ENCODE peak calls at places on chromosome 15, in four cellular contexts. One of them, this sample, is unnamed.
A peak's percentile ranks its signal among the peaks of the same experiment; 100 is the strongest.

GRCh38 chr15:75182187-75183131 is 19.2 kb upstream of the C15orf39 start:
- DNase-seq in CD8-positive, alpha-beta T cell: no peak
- DNase-seq in body of pancreas: no peak
- DNase-seq in tibial artery: no peak
- DNase-seq in this sample: no peak

GRCh38 chr15:81914734-81915234 is 131.0 kb downstream of the MEX3B start:
- DNase-seq in CD8-positive, alpha-beta T cell: no peak
- DNase-seq in body of pancreas: peak; percentile 15
- DNase-seq in tibial artery: no peak
- DNase-seq in this sample: no peak

GRCh38 chr15:94026458-94026967 is 204.8 kb upstream of the MCTP2 start:
- DNase-seq in CD8-positive, alpha-beta T cell: no peak
- DNase-seq in body of pancreas: no peak
- DNase-seq in tibial artery: no peak
- DNase-seq in this sample: no peak

GRCh38 chr15:93929375-93930094 is 301.8 kb upstream of the MCTP2 start:
- DNase-seq in CD8-positive, alpha-beta T cell: no peak
- DNase-seq in body of pancreas: peak; percentile 15
- DNase-seq in tibial artery: no peak
- DNase-seq in this sample: no peak

GRCh38 chr15:64808785-64809453 is 16.5 kb downstream of the PIF1 start:
- DNase-seq in CD8-positive, alpha-beta T cell: no peak
- DNase-seq in body of pancreas: no peak
- DNase-seq in tibial artery: no peak
- DNase-seq in this sample: no peak

GRCh38 chr15:64901914-64902313 is 9.8 kb upstream of the ANKDD1A start:
- DNase-seq in CD8-positive, alpha-beta T cell: no peak
- DNase-seq in body of pancreas: no peak
- DNase-seq in tibial artery: no peak
- DNase-seq in this sample: no peak

GRCh38 chr15:38176155-38176554 is 76.5 kb upstream of the SPRED1 start:
- DNase-seq in CD8-positive, alpha-beta T cell: no peak
- DNase-seq in body of pancreas: no peak
- DNase-seq in tibial artery: no peak
- DNase-seq in this sample: no peak

GRCh38 chr15:87489902-87490301 is 766.6 kb downstream of the NTRK3 start:
- DNase-seq in CD8-positive, alpha-beta T cell: no peak
- DNase-seq in body of pancreas: no peak
- DNase-seq in tibial artery: no peak
- DNase-seq in this sample: no peak

GRCh38 chr15:92809880-92810361 is 90.2 kb upstream of the CHD2 start:
- DNase-seq in CD8-positive, alpha-beta T cell: peak; percentile 37
- DNase-seq in body of pancreas: peak; percentile 60
- DNase-seq in tibial artery: no peak
- DNase-seq in this sample: no peak

GRCh38 chr15:95263751-95264150 is 1032.4 kb downstream of the MCTP2 start:
- DNase-seq in CD8-positive, alpha-beta T cell: no peak
- DNase-seq in body of pancreas: no peak
- DNase-seq in tibial artery: no peak
- DNase-seq in this sample: no peak

GRCh38 chr15:65286704-65287514 is at the start of gene PARP16:
- DNase-seq in CD8-positive, alpha-beta T cell: peak; percentile 92
- DNase-seq in body of pancreas: peak; percentile 95
- DNase-seq in tibial artery: peak; percentile 96
- DNase-seq in this sample: peak; percentile 47

GRCh38 chr15:61013146-61013545 is 216.0 kb downstream of the RORA start:
- DNase-seq in CD8-positive, alpha-beta T cell: no peak
- DNase-seq in body of pancreas: no peak
- DNase-seq in tibial artery: no peak
- DNase-seq in this sample: no peak

GRCh38 chr15:55231455-55231854 is 34.7 kb upstream of the RSL24D1 start:
- DNase-seq in CD8-positive, alpha-beta T cell: no peak
- DNase-seq in body of pancreas: no peak
- DNase-seq in tibial artery: no peak
- DNase-seq in this sample: no peak

GRCh38 chr15:51754267-51754666 is 2.9 kb downstream of the TMOD2 start:
- DNase-seq in CD8-positive, alpha-beta T cell: no peak
- DNase-seq in body of pancreas: no peak
- DNase-seq in tibial artery: no peak
- DNase-seq in this sample: no peak

GRCh38 chr15:75123395-75123794 is 78.3 kb upstream of the C15orf39 start:
- DNase-seq in CD8-positive, alpha-beta T cell: no peak
- DNase-seq in body of pancreas: no peak
- DNase-seq in tibial artery: no peak
- DNase-seq in this sample: no peak

GRCh38 chr15:41258706-41259471 is 27.8 kb downstream of the CHP1 start:
- DNase-seq in CD8-positive, alpha-beta T cell: no peak
- DNase-seq in body of pancreas: peak; percentile 48
- DNase-seq in tibial artery: no peak
- DNase-seq in this sample: no peak

GRCh38 chr15:76200641-76201105 is 110.6 kb downstream of the ETFA start:
- DNase-seq in CD8-positive, alpha-beta T cell: no peak
- DNase-seq in body of pancreas: no peak
- DNase-seq in tibial artery: peak; percentile 51
- DNase-seq in this sample: no peak

GRCh38 chr15:96042734-96043224 is 287.7 kb upstream of the NR2F2 start:
- DNase-seq in CD8-positive, alpha-beta T cell: no peak
- DNase-seq in body of pancreas: no peak
- DNase-seq in tibial artery: no peak
- DNase-seq in this sample: no peak

GRCh38 chr15:80526556-80527340 is 122.6 kb downstream of the ARNT2 start:
- DNase-seq in CD8-positive, alpha-beta T cell: no peak
- DNase-seq in body of pancreas: no peak
- DNase-seq in tibial artery: no peak
- DNase-seq in this sample: no peak

GRCh38 chr15:41584636-41585139 is 25.7 kb downstream of the TYRO3 start:
- DNase-seq in CD8-positive, alpha-beta T cell: no peak
- DNase-seq in body of pancreas: no peak
- DNase-seq in tibial artery: no peak
- DNase-seq in this sample: no peak

GRCh38 chr15:51203797-51204196 is 109.1 kb upstream of the TNFAIP8L3 start:
- DNase-seq in CD8-positive, alpha-beta T cell: no peak
- DNase-seq in body of pancreas: no peak
- DNase-seq in tibial artery: no peak
- DNase-seq in this sample: no peak

GRCh38 chr15:78444255-78444654 is 6.2 kb downstream of the IREB2 start:
- DNase-seq in CD8-positive, alpha-beta T cell: no peak
- DNase-seq in body of pancreas: no peak
- DNase-seq in tibial artery: no peak
- DNase-seq in this sample: no peak
- H3K36me3 ChIP-seq in CD8-positive, alpha-beta T cell: peaks cover 19% of the 10 kb centered on the region
- H3K36me3 ChIP-seq in body of pancreas: peaks cover 14% of the 10 kb centered on the region
- H3K36me3 ChIP-seq in tibial artery: peaks cover 69% of the 10 kb centered on the region
- H3K36me3 ChIP-seq in this sample: peaks cover 16% of the 10 kb centered on the region

GRCh38 chr15:77495806-77496589 is 75.3 kb downstream of the HMG20A start:
- DNase-seq in CD8-positive, alpha-beta T cell: no peak
- DNase-seq in body of pancreas: no peak
- DNase-seq in tibial artery: peak; percentile 60
- DNase-seq in this sample: no peak

GRCh38 chr15:77499087-77499765 is 78.5 kb downstream of the HMG20A start:
- DNase-seq in CD8-positive, alpha-beta T cell: no peak
- DNase-seq in body of pancreas: no peak
- DNase-seq in tibial artery: peak; percentile 11
- DNase-seq in this sample: no peak

GRCh38 chr15:77496710-77497107 is 76.0 kb downstream of the HMG20A start:
- DNase-seq in CD8-positive, alpha-beta T cell: peak; percentile 74
- DNase-seq in body of pancreas: peak; percentile 79
- DNase-seq in tibial artery: peak; percentile 91
- DNase-seq in this sample: peak; percentile 66

GRCh38 chr15:77497942-77498361 is 77.3 kb downstream of the HMG20A start:
- DNase-seq in CD8-positive, alpha-beta T cell: no peak
- DNase-seq in body of pancreas: no peak
- DNase-seq in tibial artery: peak; percentile 46
- DNase-seq in this sample: no peak

DNA sequence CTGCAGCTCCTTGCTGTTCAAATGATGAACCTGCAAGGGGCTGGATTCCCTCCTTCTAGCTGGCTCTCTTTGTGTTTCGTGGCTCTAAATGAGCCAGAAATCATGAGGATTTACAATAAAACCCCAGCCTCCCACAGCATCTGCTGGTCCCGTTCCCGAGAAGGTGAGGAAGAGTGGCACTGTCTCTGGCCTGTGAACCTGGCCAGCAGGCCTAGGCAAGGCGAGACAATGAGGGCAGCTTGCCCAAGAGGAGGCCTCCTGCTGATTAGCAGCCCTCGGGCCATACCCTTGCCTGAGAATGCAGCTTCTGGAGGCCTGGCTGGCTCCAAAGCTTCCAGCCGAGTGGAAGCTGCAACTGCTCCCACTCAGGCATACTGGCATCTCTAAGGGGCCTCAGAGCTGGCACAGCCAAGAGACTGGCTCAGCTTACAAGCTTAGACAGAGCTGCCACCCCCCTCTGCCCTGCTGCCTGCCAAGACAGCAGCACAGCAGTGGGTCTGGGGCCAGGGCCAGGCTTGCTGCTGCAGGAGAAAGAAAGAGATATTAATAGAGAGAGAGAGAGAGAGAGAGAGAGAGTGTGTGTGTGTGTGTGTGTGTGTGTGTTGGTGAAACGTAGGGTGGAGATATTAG is 76.5 kb downstream of the HMG20A start:
- DNase-seq in CD8-positive, alpha-beta T cell: no peak
- DNase-seq in body of pancreas: peak; percentile 78
- DNase-seq in tibial artery: peak; percentile 86
- DNase-seq in this sample: no peak
- TF ChIP-seq CTCF in CD8-positive, alpha-beta T cell: no peak
- TF ChIP-seq CTCF in body of pancreas: no peak
- TF ChIP-seq CTCF in tibial artery: no peak
- TF ChIP-seq CTCF in this sample: no peak

GRCh38 chr15:101050647-101051290 is 131.6 kb downstream of the LRRK1 start:
- DNase-seq in CD8-positive, alpha-beta T cell: peak; percentile 2
- DNase-seq in body of pancreas: no peak
- DNase-seq in tibial artery: peak; percentile 58
- DNase-seq in this sample: no peak
- H3K36me3 ChIP-seq in CD8-positive, alpha-beta T cell: no peaks in the 10 kb centered on the region
- H3K36me3 ChIP-seq in body of pancreas: peaks cover 11% of the 10 kb centered on the region
- H3K36me3 ChIP-seq in tibial artery: peaks cover 78% of the 10 kb centered on the region
- H3K36me3 ChIP-seq in this sample: peaks cover 26% of the 10 kb centered on the region

GRCh38 chr15:32994810-32995424 is 199.6 kb downstream of the FMN1 start:
- DNase-seq in CD8-positive, alpha-beta T cell: no peak
- DNase-seq in body of pancreas: no peak
- DNase-seq in tibial artery: no peak
- DNase-seq in this sample: no peak

GRCh38 chr15:32990071-32990470 is 204.4 kb downstream of the FMN1 start:
- DNase-seq in CD8-positive, alpha-beta T cell: no peak
- DNase-seq in body of pancreas: no peak
- DNase-seq in tibial artery: no peak
- DNase-seq in this sample: no peak

GRCh38 chr15:32991544-32992192 is 202.8 kb downstream of the FMN1 start:
- DNase-seq in CD8-positive, alpha-beta T cell: no peak
- DNase-seq in body of pancreas: no peak
- DNase-seq in tibial artery: no peak
- DNase-seq in this sample: no peak

GRCh38 chr15:32998182-32998581 is 196.3 kb downstream of the FMN1 start:
- DNase-seq in CD8-positive, alpha-beta T cell: no peak
- DNase-seq in body of pancreas: no peak
- DNase-seq in tibial artery: no peak
- DNase-seq in this sample: no peak

GRCh38 chr15:32993285-32993684 is 201.2 kb downstream of the FMN1 start:
- DNase-seq in CD8-positive, alpha-beta T cell: no peak
- DNase-seq in body of pancreas: no peak
- DNase-seq in tibial artery: no peak
- DNase-seq in this sample: no peak
- TF ChIP-seq CTCF in CD8-positive, alpha-beta T cell: no peak
- TF ChIP-seq CTCF in body of pancreas: no peak
- TF ChIP-seq CTCF in tibial artery: no peak
- TF ChIP-seq CTCF in this sample: no peak

DNA sequence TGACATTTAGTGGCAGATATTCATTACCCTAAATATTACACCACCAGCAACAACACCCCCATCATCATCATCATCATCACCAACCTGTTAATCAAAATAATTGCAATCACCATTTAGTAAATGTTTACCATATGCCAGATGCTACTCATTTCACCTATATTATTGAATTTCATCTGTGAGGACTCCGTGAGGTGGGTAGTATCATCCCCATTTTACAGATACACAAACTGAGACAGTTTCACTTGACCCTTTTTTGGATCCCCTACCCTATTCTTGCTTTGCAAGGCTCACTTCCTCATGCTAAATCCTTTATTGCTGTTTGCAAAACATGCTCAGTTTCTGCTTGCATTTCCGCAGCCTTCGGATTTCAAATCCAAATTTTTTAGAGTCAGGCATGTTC is 18.3 kb upstream of the DET1 start:
- DNase-seq in CD8-positive, alpha-beta T cell: no peak
- DNase-seq in body of pancreas: no peak
- DNase-seq in tibial artery: no peak
- DNase-seq in this sample: no peak
- H3K36me3 ChIP-seq in CD8-positive, alpha-beta T cell: no peaks in the 10 kb centered on the region
- H3K36me3 ChIP-seq in body of pancreas: no peaks in the 10 kb centered on the region
- H3K36me3 ChIP-seq in tibial artery: no peaks in the 10 kb centered on the region
- H3K36me3 ChIP-seq in this sample: no peaks in the 10 kb centered on the region

GRCh38 chr15:69380100-69380725 is 33.9 kb upstream of the KIF23 start:
- DNase-seq in CD8-positive, alpha-beta T cell: no peak
- DNase-seq in body of pancreas: no peak
- DNase-seq in tibial artery: peak; percentile 11
- DNase-seq in this sample: no peak
- TF ChIP-seq CTCF in CD8-positive, alpha-beta T cell: no peak
- TF ChIP-seq CTCF in body of pancreas: no peak
- TF ChIP-seq CTCF in tibial artery: no peak
- TF ChIP-seq CTCF in this sample: no peak

DNA sequence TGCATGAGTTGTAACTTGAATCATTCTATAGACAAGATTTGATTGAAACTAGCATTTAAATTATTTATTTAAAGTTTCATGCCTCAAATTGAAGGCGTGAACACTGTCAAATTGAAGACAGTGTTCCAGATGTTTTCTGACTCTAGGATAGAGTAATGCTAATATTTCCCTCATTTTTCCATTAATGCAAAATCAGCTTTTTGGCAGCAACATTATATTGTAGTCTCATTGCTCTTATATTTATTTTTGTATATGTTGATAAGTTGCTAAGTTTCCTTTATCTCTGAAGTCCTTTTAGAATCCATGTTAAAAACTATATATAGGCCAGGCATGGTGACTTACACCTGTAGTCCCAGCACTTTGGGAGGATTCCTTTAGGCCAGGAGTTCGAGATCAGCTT is 4.8 kb downstream of the FANCI start:
- DNase-seq in CD8-positive, alpha-beta T cell: no peak
- DNase-seq in body of pancreas: no peak
- DNase-seq in tibial artery: no peak
- DNase-seq in this sample: no peak
- H3K36me3 ChIP-seq in CD8-positive, alpha-beta T cell: no peaks in the 10 kb centered on the region
- H3K36me3 ChIP-seq in body of pancreas: no peaks in the 10 kb centered on the region
- H3K36me3 ChIP-seq in tibial artery: no peaks in the 10 kb centered on the region
- H3K36me3 ChIP-seq in this sample: no peaks in the 10 kb centered on the region

GRCh38 chr15:26095710-26096330 is 232.7 kb upstream of the ATP10A start:
- DNase-seq in CD8-positive, alpha-beta T cell: no peak
- DNase-seq in body of pancreas: no peak
- DNase-seq in tibial artery: no peak
- DNase-seq in this sample: no peak
- TF ChIP-seq CTCF in CD8-positive, alpha-beta T cell: no peak
- TF ChIP-seq CTCF in body of pancreas: peak; percentile 20
- TF ChIP-seq CTCF in tibial artery: peak; percentile 17
- TF ChIP-seq CTCF in this sample: peak; percentile 27